ENCODE peak calls at places on chromosomes 4 and X, in nine cellular contexts. U is EL, O is aorta, P is activated T-cell treated with anti-CD3 and anti-CD28 coated beads for 4 hours, I is endodermal cell, Z is memory B cell, R is fibroblast of mammary gland, J is fibroblast of lung, N is astrocyte of the spinal cord. D is an unnamed sample.

GRCh38 chr4:106864231-106864630 is 171.9 kb downstream of the DKK2 start:
- DNase-seq in O (no peak), J (peak), U (peak), Z (no peak), R (peak), N (peak), I (no peak), P (no peak), D (no peak)

GRCh38 chrX:129678881-129679195 is 24.1 kb upstream of the APLN start:
- DNase-seq in Z (no peak), I (no peak), J (no peak), P (no peak), O (no peak), U (no peak), N (no peak), R (no peak), D (no peak)

GRCh38 chrX:15320297-15320696 is 4.9 kb upstream of the ASB11 start:
- DNase-seq in J (no peak), P (no peak), R (no peak), Z (no peak), O (no peak), I (no peak), N (no peak), U (no peak), D (no peak)

GRCh38 chr4:86558799-86559198 is 35.3 kb upstream of the PTPN13 start:
- DNase-seq in R (peak), U (no peak), I (no peak), Z (no peak), P (no peak), N (peak), O (no peak), J (peak), D (no peak)

GRCh38 chr4:122855491-122855890 is 28.9 kb downstream of the FGF2 start:
- DNase-seq in I (no peak), Z (no peak), O (no peak), J (no peak), P (no peak), N (no peak), R (no peak), U (no peak), D (peak)

GRCh38 chr4:100841911-100842310 is 324.1 kb upstream of the EMCN start:
- DNase-seq in U (no peak), P (no peak), R (peak), Z (no peak), J (no peak), I (no peak), O (no peak), N (peak), D (no peak)

GRCh38 chrX:16162391-16162790 is 4.9 kb upstream of the MAGEB17 start:
- DNase-seq in J (no peak), O (no peak), P (no peak), Z (no peak), N (no peak), I (peak), R (no peak), U (no peak), D (no peak)

GRCh38 chrX:35919536-35920309 is at the start of gene CFAP47:
- DNase-seq in Z (no peak), O (peak), U (no peak), N (peak), I (peak), P (no peak), R (no peak), J (peak), D (peak)

GRCh38 chr4:21327976-21328700 is 620.4 kb downstream of the KCNIP4 start:
- DNase-seq in J (no peak), Z (no peak), I (no peak), R (no peak), U (no peak), N (no peak), P (no peak), O (no peak), D (no peak)

GRCh38 chr4:5839332-5839731 is 53.6 kb downstream of the CRMP1 start:
- DNase-seq in I (no peak), O (no peak), U (no peak), P (no peak), N (no peak), R (no peak), Z (no peak), J (no peak), D (no peak)

GRCh38 chrX:96394566-96394965 is 290.1 kb upstream of the DIAPH2 start:
- DNase-seq in I (no peak), O (no peak), N (no peak), Z (no peak), P (no peak), U (peak), R (peak), J (no peak), D (no peak)

GRCh38 chrX:2145672-2146412 is 354.9 kb downstream of the DHRSX start:
- DNase-seq in N (no peak), Z (no peak), I (no peak), R (no peak), O (no peak), U (no peak), J (no peak), P (no peak), D (no peak)

GRCh38 chr4:123649248-123649643 is 252.7 kb downstream of the SPRY1 start:
- DNase-seq in O (no peak), I (no peak), R (no peak), J (no peak), Z (no peak), U (no peak), P (no peak), N (no peak), D (no peak)

GRCh38 chrX:42398967-42399631 is 378.9 kb downstream of the PPP1R2C start:
- DNase-seq in P (no peak), R (no peak), Z (no peak), U (no peak), O (no peak), I (no peak), N (no peak), J (no peak), D (no peak)

D was measured in Ammon's horn.